ENCODE peak calls at places on chromosome 19, in five cellular contexts. One of them, this sample, is unnamed.

GRCh38 chr19:45670670-45671453 is 2.8 kb downstream of the GIPR start:
- DNase-seq in BJ: no peak
- DNase-seq in omental fat pad: peak; percentile 48
- DNase-seq in endothelial cell: peak; percentile 89
- DNase-seq in transverse colon: peak; percentile 94
- DNase-seq in this sample: peak; percentile 74

GRCh38 chr19:42601811-42602443 is 7.2 kb upstream of the CEACAM8 start:
- DNase-seq in BJ: no peak
- DNase-seq in transverse colon: no peak
- DNase-seq in omental fat pad: no peak
- DNase-seq in endothelial cell: peak; percentile 74
- DNase-seq in this sample: peak; percentile 56

GRCh38 chr19:11138659-11139526 is 16.7 kb downstream of the SPC24 start:
- DNase-seq in transverse colon: peak; percentile 62
- DNase-seq in endothelial cell: peak; percentile 47
- DNase-seq in BJ: peak; percentile 61
- DNase-seq in omental fat pad: no peak
- DNase-seq in this sample: peak; percentile 72

GRCh38 chr19:14580623-14581237 is 2.2 kb upstream of the CLEC17A start:
- DNase-seq in endothelial cell: no peak
- DNase-seq in omental fat pad: no peak
- DNase-seq in transverse colon: no peak
- DNase-seq in BJ: no peak
- DNase-seq in this sample: no peak

GRCh38 chr19:3577741-3578344 is 5.1 kb downstream of the HMG20B start:
- DNase-seq in endothelial cell: no peak
- DNase-seq in transverse colon: peak; percentile 73
- DNase-seq in BJ: no peak
- DNase-seq in omental fat pad: no peak
- DNase-seq in this sample: no peak

GRCh38 chr19:633786-634639 is 676 bp upstream of the POLRMT start:
- DNase-seq in transverse colon: no peak
- DNase-seq in endothelial cell: no peak
- DNase-seq in omental fat pad: no peak
- DNase-seq in BJ: no peak
- DNase-seq in this sample: no peak

GRCh38 chr19:34324320-34324719 is 40.7 kb upstream of the GPI start:
- DNase-seq in omental fat pad: no peak
- DNase-seq in transverse colon: no peak
- DNase-seq in BJ: no peak
- DNase-seq in endothelial cell: no peak
- DNase-seq in this sample: no peak

GRCh38 chr19:10110972-10111317 is 548 bp upstream of the P2RY11 start:
- DNase-seq in endothelial cell: no peak
- DNase-seq in transverse colon: no peak
- DNase-seq in omental fat pad: no peak
- DNase-seq in BJ: no peak
- DNase-seq in this sample: no peak

GRCh38 chr19:372306-372890 is 27.8 kb upstream of the MIER2 start:
- DNase-seq in omental fat pad: no peak
- DNase-seq in BJ: peak; percentile 39
- DNase-seq in endothelial cell: no peak
- DNase-seq in transverse colon: no peak
- DNase-seq in this sample: no peak

GRCh38 chr19:14968247-14968646 is 11.4 kb downstream of the SLC1A6 start:
- DNase-seq in endothelial cell: no peak
- DNase-seq in BJ: no peak
- DNase-seq in omental fat pad: no peak
- DNase-seq in transverse colon: no peak
- DNase-seq in this sample: no peak

GRCh38 chr19:40650749-40651305 is 39.6 kb downstream of the NUMBL start:
- DNase-seq in endothelial cell: no peak
- DNase-seq in transverse colon: no peak
- DNase-seq in BJ: peak; percentile 90
- DNase-seq in omental fat pad: no peak
- DNase-seq in this sample: no peak

GRCh38 chr19:7533281-7533819 is 2.2 kb upstream of the PNPLA6 start:
- DNase-seq in omental fat pad: no peak
- DNase-seq in BJ: no peak
- DNase-seq in endothelial cell: no peak
- DNase-seq in transverse colon: peak; percentile 62
- DNase-seq in this sample: no peak

GRCh38 chr19:34482380-34483250 is 1.1 kb downstream of the WTIP start:
- DNase-seq in transverse colon: no peak
- DNase-seq in BJ: no peak
- DNase-seq in endothelial cell: peak; percentile 49
- DNase-seq in omental fat pad: no peak
- DNase-seq in this sample: peak; percentile 58

GRCh38 chr19:30338066-30338465 is 34.1 kb upstream of the ZNF536 start:
- DNase-seq in endothelial cell: no peak
- DNase-seq in omental fat pad: no peak
- DNase-seq in transverse colon: no peak
- DNase-seq in BJ: no peak
- DNase-seq in this sample: no peak

GRCh38 chr19:4609878-4610511 is 29.3 kb upstream of the TNFAIP8L1 start:
- DNase-seq in omental fat pad: no peak
- DNase-seq in BJ: no peak
- DNase-seq in transverse colon: no peak
- DNase-seq in endothelial cell: no peak
- DNase-seq in this sample: no peak

GRCh38 chr19:30022659-30023058 is 80.6 kb downstream of the URI1 start:
- DNase-seq in omental fat pad: no peak
- DNase-seq in endothelial cell: no peak
- DNase-seq in transverse colon: no peak
- DNase-seq in BJ: no peak
- DNase-seq in this sample: no peak

GRCh38 chr19:10143700-10144099 is 24.0 kb upstream of the EIF3G start:
- DNase-seq in transverse colon: no peak
- DNase-seq in BJ: no peak
- DNase-seq in omental fat pad: no peak
- DNase-seq in endothelial cell: no peak
- DNase-seq in this sample: no peak

GRCh38 chr19:15252398-15253018 is 20.3 kb upstream of the EPHX3 start:
- DNase-seq in BJ: no peak
- DNase-seq in omental fat pad: no peak
- DNase-seq in endothelial cell: peak; percentile 32
- DNase-seq in transverse colon: no peak
- DNase-seq in this sample: no peak

GRCh38 chr19:17052439-17052838 is 22.8 kb downstream of the HAUS8 start:
- DNase-seq in BJ: no peak
- DNase-seq in endothelial cell: peak; percentile 58
- DNase-seq in omental fat pad: no peak
- DNase-seq in transverse colon: peak; percentile 64
- DNase-seq in this sample: peak; percentile 55

GRCh38 chr19:7869453-7869909 is 4.7 kb downstream of the PRR36 start:
- DNase-seq in endothelial cell: peak; percentile 53
- DNase-seq in BJ: no peak
- DNase-seq in omental fat pad: no peak
- DNase-seq in transverse colon: peak; percentile 79
- DNase-seq in this sample: peak; percentile 91

GRCh38 chr19:35311901-35312665 is 16.9 kb upstream of the CD22 start:
- DNase-seq in endothelial cell: no peak
- DNase-seq in transverse colon: no peak
- DNase-seq in BJ: no peak
- DNase-seq in omental fat pad: no peak
- DNase-seq in this sample: no peak

GRCh38 chr19:18312021-18312534 is 10.8 kb downstream of the LSM4 start:
- DNase-seq in transverse colon: no peak
- DNase-seq in endothelial cell: no peak
- DNase-seq in omental fat pad: no peak
- DNase-seq in BJ: no peak
- DNase-seq in this sample: no peak

GRCh38 chr19:35240322-35240721 is 8.5 kb upstream of the LSR start:
- DNase-seq in BJ: no peak
- DNase-seq in endothelial cell: no peak
- DNase-seq in transverse colon: peak; percentile 11
- DNase-seq in omental fat pad: no peak
- DNase-seq in this sample: no peak

GRCh38 chr19:29001922-29002247 is 211.1 kb downstream of the UQCRFS1 start:
- DNase-seq in BJ: no peak
- DNase-seq in endothelial cell: no peak
- DNase-seq in omental fat pad: no peak
- DNase-seq in transverse colon: no peak
- DNase-seq in this sample: no peak

GRCh38 chr19:17448190-17448967 is at the start of gene TMEM221:
- DNase-seq in omental fat pad: no peak
- DNase-seq in BJ: no peak
- DNase-seq in endothelial cell: peak; percentile 74
- DNase-seq in transverse colon: peak; percentile 61
- DNase-seq in this sample: peak; percentile 46

GRCh38 chr19:46766569-46767317 is 20.5 kb upstream of the STRN4 start:
- DNase-seq in BJ: no peak
- DNase-seq in endothelial cell: peak; percentile 47
- DNase-seq in transverse colon: peak; percentile 51
- DNase-seq in omental fat pad: no peak
- DNase-seq in this sample: peak; percentile 70

GRCh38 chr19:6956573-6956972 is 64.7 kb downstream of the MBD3L2B start:
- DNase-seq in transverse colon: no peak
- DNase-seq in omental fat pad: no peak
- DNase-seq in BJ: no peak
- DNase-seq in endothelial cell: no peak
- DNase-seq in this sample: no peak

GRCh38 chr19:703651-704446 is 4.9 kb upstream of the PALM start:
- DNase-seq in transverse colon: peak; percentile 84
- DNase-seq in omental fat pad: peak; percentile 73
- DNase-seq in BJ: no peak
- DNase-seq in endothelial cell: peak; percentile 66
- DNase-seq in this sample: peak; percentile 56

GRCh38 chr19:15631817-15632216 is 8.9 kb upstream of the CYP4F3 start:
- DNase-seq in endothelial cell: no peak
- DNase-seq in transverse colon: peak; percentile 26
- DNase-seq in BJ: no peak
- DNase-seq in omental fat pad: no peak
- DNase-seq in this sample: no peak

GRCh38 chr19:45305421-45305820 is 17.3 kb downstream of the CKM start:
- DNase-seq in endothelial cell: no peak
- DNase-seq in BJ: no peak
- DNase-seq in transverse colon: no peak
- DNase-seq in omental fat pad: no peak
- DNase-seq in this sample: peak; percentile 37

GRCh38 chr19:46132508-46133100 is 8.1 kb upstream of the IGFL3 start:
- DNase-seq in endothelial cell: no peak
- DNase-seq in BJ: no peak
- DNase-seq in transverse colon: no peak
- DNase-seq in omental fat pad: no peak
- DNase-seq in this sample: no peak

GRCh38 chr19:21626924-21627697 is 121.7 kb downstream of the ZNF429 start:
- DNase-seq in endothelial cell: no peak
- DNase-seq in BJ: no peak
- DNase-seq in omental fat pad: no peak
- DNase-seq in transverse colon: no peak
- DNase-seq in this sample: no peak

GRCh38 chr19:48713041-48713863 is 6.3 kb downstream of the MAMSTR start:
- DNase-seq in BJ: no peak
- DNase-seq in transverse colon: no peak
- DNase-seq in omental fat pad: no peak
- DNase-seq in endothelial cell: peak; percentile 34
- DNase-seq in this sample: peak; percentile 56
- TF ChIP-seq CTCF in BJ: peak; percentile 36
- TF ChIP-seq CTCF in transverse colon: no peak
- TF ChIP-seq CTCF in omental fat pad: no peak
- TF ChIP-seq CTCF in endothelial cell: no peak
- TF ChIP-seq CTCF in this sample: peak; percentile 35

DNA sequence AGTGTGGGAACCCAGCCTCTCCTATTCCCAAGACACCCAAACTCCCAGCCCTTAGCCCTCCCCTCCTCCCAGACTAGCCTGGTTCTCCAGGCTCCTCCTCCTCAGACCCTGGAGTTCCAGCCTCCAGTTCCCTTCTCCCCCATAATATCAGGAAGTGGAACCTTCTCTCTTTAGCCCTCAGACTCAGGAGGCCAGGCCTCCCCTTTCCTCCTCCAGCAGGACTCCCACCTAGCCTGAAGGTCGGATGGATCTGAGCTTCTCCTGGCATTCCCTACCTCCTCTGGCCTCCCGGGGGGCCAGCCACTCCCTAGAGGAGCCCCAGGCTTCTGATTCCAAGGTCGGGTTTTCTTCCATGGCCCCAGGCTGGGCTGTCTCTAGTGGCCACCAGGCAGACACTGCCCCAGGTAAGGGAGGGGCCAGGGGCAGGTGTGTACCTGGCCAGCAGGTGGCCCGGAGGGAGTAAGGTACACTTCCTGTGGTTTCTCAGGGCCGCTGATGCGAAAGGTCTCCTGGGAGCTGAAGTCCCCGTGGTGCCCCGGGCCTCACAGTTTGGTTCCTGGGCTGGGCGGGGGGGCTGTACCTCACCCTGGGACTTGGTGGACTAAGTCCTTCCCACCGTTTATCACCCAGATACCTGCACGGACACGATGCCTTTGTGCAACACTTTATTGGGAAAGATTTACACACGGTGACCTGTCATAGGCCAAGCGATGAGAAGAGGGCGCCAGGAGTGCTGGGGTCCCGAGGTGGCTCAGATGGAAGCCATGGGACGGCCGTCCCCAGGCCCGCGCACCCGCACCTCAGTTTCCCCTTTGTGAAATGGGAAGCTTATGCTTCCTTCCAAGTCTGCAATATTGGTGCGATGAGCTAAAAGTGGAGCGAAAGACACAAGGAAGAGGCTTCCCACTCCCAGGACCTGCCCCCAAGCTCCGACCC is at the start of gene TMC4:
- DNase-seq in endothelial cell: no peak
- DNase-seq in BJ: no peak
- DNase-seq in omental fat pad: no peak
- DNase-seq in transverse colon: peak; percentile 85
- DNase-seq in this sample: peak; percentile 95
- TF ChIP-seq CTCF in endothelial cell: no peak
- TF ChIP-seq CTCF in BJ: no peak
- TF ChIP-seq CTCF in omental fat pad: no peak
- TF ChIP-seq CTCF in transverse colon: peak; percentile 44
- TF ChIP-seq CTCF in this sample: peak; percentile 95

GRCh38 chr19:49213791-49214190 is 56.2 kb downstream of the TRPM4 start:
- DNase-seq in endothelial cell: no peak
- DNase-seq in omental fat pad: no peak
- DNase-seq in transverse colon: no peak
- DNase-seq in BJ: no peak
- DNase-seq in this sample: no peak
- TF ChIP-seq CTCF in endothelial cell: no peak
- TF ChIP-seq CTCF in omental fat pad: no peak
- TF ChIP-seq CTCF in transverse colon: no peak
- TF ChIP-seq CTCF in BJ: peak; percentile 21
- TF ChIP-seq CTCF in this sample: peak; percentile 18

GRCh38 chr19:2048104-2048958 is 2.7 kb downstream of the MKNK2 start:
- DNase-seq in transverse colon: no peak
- DNase-seq in endothelial cell: no peak
- DNase-seq in BJ: no peak
- DNase-seq in omental fat pad: no peak
- DNase-seq in this sample: no peak

GRCh38 chr19:2047449-2048103 is 3.5 kb downstream of the MKNK2 start:
- DNase-seq in omental fat pad: no peak
- DNase-seq in BJ: no peak
- DNase-seq in endothelial cell: no peak
- DNase-seq in transverse colon: peak; percentile 57
- DNase-seq in this sample: no peak

GRCh38 chr19:2046046-2046907 is 4.8 kb downstream of the MKNK2 start:
- DNase-seq in omental fat pad: no peak
- DNase-seq in endothelial cell: no peak
- DNase-seq in BJ: no peak
- DNase-seq in transverse colon: no peak
- DNase-seq in this sample: no peak

GRCh38 chr19:2045501-2046045 is 5.5 kb downstream of the MKNK2 start:
- DNase-seq in endothelial cell: no peak
- DNase-seq in transverse colon: no peak
- DNase-seq in omental fat pad: no peak
- DNase-seq in BJ: no peak
- DNase-seq in this sample: no peak

GRCh38 chr19:2047076-2047448 is 4.0 kb downstream of the MKNK2 start:
- DNase-seq in omental fat pad: no peak
- DNase-seq in BJ: no peak
- DNase-seq in endothelial cell: no peak
- DNase-seq in transverse colon: no peak
- DNase-seq in this sample: no peak
- TF ChIP-seq CTCF in omental fat pad: no peak
- TF ChIP-seq CTCF in BJ: no peak
- TF ChIP-seq CTCF in endothelial cell: no peak
- TF ChIP-seq CTCF in transverse colon: no peak
- TF ChIP-seq CTCF in this sample: no peak

This sample was measured in Caco-2.